ENCODE peak calls at places on chromosomes 3 and 15, in seven cellular contexts. One of them, this sample, is unnamed.

GRCh38 chr3:37075955-37076354 is 82.6 kb downstream of the MLH1 start:
- DNase-seq in left ventricle myocardium inferior: no peak
- DNase-seq in stimulated activated CD8-positive, alpha-beta memory T cell treated with anti-CD3 and anti-CD28 coated beads, Interleukin-2, amount 100 ng/mL, for 48 hours: no peak
- DNase-seq in stimulated activated CD4-positive, alpha-beta T cell treated with anti-CD3 and anti-CD28 coated beads, Interleukin-12 subunit alpha, Interleukin-12 subunit beta, amount 100 ng/mL, for 4 hours: no peak
- DNase-seq in CD8-positive, alpha-beta T cell: no peak
- DNase-seq in AG04450: no peak
- DNase-seq in HT-29: no peak
- DNase-seq in this sample: no peak

GRCh38 chr3:174536319-174536718 is 322.8 kb upstream of the NAALADL2 start:
- DNase-seq in AG04450: no peak
- DNase-seq in HT-29: no peak
- DNase-seq in CD8-positive, alpha-beta T cell: no peak
- DNase-seq in left ventricle myocardium inferior: no peak
- DNase-seq in stimulated activated CD4-positive, alpha-beta T cell treated with anti-CD3 and anti-CD28 coated beads, Interleukin-12 subunit alpha, Interleukin-12 subunit beta, amount 100 ng/mL, for 4 hours: no peak
- DNase-seq in stimulated activated CD8-positive, alpha-beta memory T cell treated with anti-CD3 and anti-CD28 coated beads, Interleukin-2, amount 100 ng/mL, for 48 hours: no peak
- DNase-seq in this sample: no peak

GRCh38 chr15:95291878-95292472 is 1038.5 kb upstream of the NR2F2 start:
- DNase-seq in HT-29: peak; percentile 80
- DNase-seq in AG04450: no peak
- DNase-seq in stimulated activated CD8-positive, alpha-beta memory T cell treated with anti-CD3 and anti-CD28 coated beads, Interleukin-2, amount 100 ng/mL, for 48 hours: no peak
- DNase-seq in left ventricle myocardium inferior: no peak
- DNase-seq in CD8-positive, alpha-beta T cell: no peak
- DNase-seq in stimulated activated CD4-positive, alpha-beta T cell treated with anti-CD3 and anti-CD28 coated beads, Interleukin-12 subunit alpha, Interleukin-12 subunit beta, amount 100 ng/mL, for 4 hours: no peak
- DNase-seq in this sample: no peak

GRCh38 chr15:84598993-84599392 is 1.8 kb upstream of the ZSCAN2 start:
- DNase-seq in AG04450: peak; percentile 20
- DNase-seq in HT-29: peak; percentile 75
- DNase-seq in stimulated activated CD8-positive, alpha-beta memory T cell treated with anti-CD3 and anti-CD28 coated beads, Interleukin-2, amount 100 ng/mL, for 48 hours: no peak
- DNase-seq in stimulated activated CD4-positive, alpha-beta T cell treated with anti-CD3 and anti-CD28 coated beads, Interleukin-12 subunit alpha, Interleukin-12 subunit beta, amount 100 ng/mL, for 4 hours: no peak
- DNase-seq in CD8-positive, alpha-beta T cell: no peak
- DNase-seq in left ventricle myocardium inferior: no peak
- DNase-seq in this sample: peak; percentile 27

GRCh38 chr15:42584031-42584765 is 8.8 kb downstream of the STARD9 start:
- DNase-seq in HT-29: no peak
- DNase-seq in stimulated activated CD8-positive, alpha-beta memory T cell treated with anti-CD3 and anti-CD28 coated beads, Interleukin-2, amount 100 ng/mL, for 48 hours: no peak
- DNase-seq in stimulated activated CD4-positive, alpha-beta T cell treated with anti-CD3 and anti-CD28 coated beads, Interleukin-12 subunit alpha, Interleukin-12 subunit beta, amount 100 ng/mL, for 4 hours: no peak
- DNase-seq in left ventricle myocardium inferior: no peak
- DNase-seq in AG04450: no peak
- DNase-seq in CD8-positive, alpha-beta T cell: no peak
- DNase-seq in this sample: no peak

GRCh38 chr3:126544596-126545281 is 14.0 kb downstream of the C3orf22 start:
- DNase-seq in CD8-positive, alpha-beta T cell: no peak
- DNase-seq in HT-29: no peak
- DNase-seq in stimulated activated CD8-positive, alpha-beta memory T cell treated with anti-CD3 and anti-CD28 coated beads, Interleukin-2, amount 100 ng/mL, for 48 hours: no peak
- DNase-seq in left ventricle myocardium inferior: no peak
- DNase-seq in AG04450: no peak
- DNase-seq in stimulated activated CD4-positive, alpha-beta T cell treated with anti-CD3 and anti-CD28 coated beads, Interleukin-12 subunit alpha, Interleukin-12 subunit beta, amount 100 ng/mL, for 4 hours: no peak
- DNase-seq in this sample: no peak

GRCh38 chr3:102741105-102741504 is 306.3 kb downstream of the ZPLD1 start:
- DNase-seq in HT-29: peak; percentile 35
- DNase-seq in stimulated activated CD4-positive, alpha-beta T cell treated with anti-CD3 and anti-CD28 coated beads, Interleukin-12 subunit alpha, Interleukin-12 subunit beta, amount 100 ng/mL, for 4 hours: no peak
- DNase-seq in stimulated activated CD8-positive, alpha-beta memory T cell treated with anti-CD3 and anti-CD28 coated beads, Interleukin-2, amount 100 ng/mL, for 48 hours: no peak
- DNase-seq in CD8-positive, alpha-beta T cell: no peak
- DNase-seq in left ventricle myocardium inferior: no peak
- DNase-seq in AG04450: no peak
- DNase-seq in this sample: no peak

GRCh38 chr3:71511037-71511436 is 72.5 kb downstream of the FOXP1 start:
- DNase-seq in AG04450: no peak
- DNase-seq in HT-29: no peak
- DNase-seq in stimulated activated CD8-positive, alpha-beta memory T cell treated with anti-CD3 and anti-CD28 coated beads, Interleukin-2, amount 100 ng/mL, for 48 hours: no peak
- DNase-seq in stimulated activated CD4-positive, alpha-beta T cell treated with anti-CD3 and anti-CD28 coated beads, Interleukin-12 subunit alpha, Interleukin-12 subunit beta, amount 100 ng/mL, for 4 hours: no peak
- DNase-seq in left ventricle myocardium inferior: no peak
- DNase-seq in CD8-positive, alpha-beta T cell: no peak
- DNase-seq in this sample: no peak

GRCh38 chr3:24496529-24497482 is 2.2 kb upstream of the THRB start:
- DNase-seq in AG04450: peak; percentile 4
- DNase-seq in stimulated activated CD4-positive, alpha-beta T cell treated with anti-CD3 and anti-CD28 coated beads, Interleukin-12 subunit alpha, Interleukin-12 subunit beta, amount 100 ng/mL, for 4 hours: no peak
- DNase-seq in CD8-positive, alpha-beta T cell: no peak
- DNase-seq in HT-29: peak; percentile 59
- DNase-seq in stimulated activated CD8-positive, alpha-beta memory T cell treated with anti-CD3 and anti-CD28 coated beads, Interleukin-2, amount 100 ng/mL, for 48 hours: no peak
- DNase-seq in left ventricle myocardium inferior: peak; percentile 78
- DNase-seq in this sample: no peak

GRCh38 chr15:49225572-49226281 is 55.7 kb downstream of the GALK2 start:
- DNase-seq in stimulated activated CD4-positive, alpha-beta T cell treated with anti-CD3 and anti-CD28 coated beads, Interleukin-12 subunit alpha, Interleukin-12 subunit beta, amount 100 ng/mL, for 4 hours: no peak
- DNase-seq in CD8-positive, alpha-beta T cell: no peak
- DNase-seq in AG04450: no peak
- DNase-seq in HT-29: peak; percentile 53
- DNase-seq in left ventricle myocardium inferior: no peak
- DNase-seq in stimulated activated CD8-positive, alpha-beta memory T cell treated with anti-CD3 and anti-CD28 coated beads, Interleukin-2, amount 100 ng/mL, for 48 hours: no peak
- DNase-seq in this sample: no peak

GRCh38 chr3:127482216-127483004 is 108.1 kb downstream of the TPRA1 start:
- DNase-seq in CD8-positive, alpha-beta T cell: no peak
- DNase-seq in stimulated activated CD8-positive, alpha-beta memory T cell treated with anti-CD3 and anti-CD28 coated beads, Interleukin-2, amount 100 ng/mL, for 48 hours: no peak
- DNase-seq in stimulated activated CD4-positive, alpha-beta T cell treated with anti-CD3 and anti-CD28 coated beads, Interleukin-12 subunit alpha, Interleukin-12 subunit beta, amount 100 ng/mL, for 4 hours: no peak
- DNase-seq in HT-29: no peak
- DNase-seq in AG04450: no peak
- DNase-seq in left ventricle myocardium inferior: no peak
- DNase-seq in this sample: no peak

GRCh38 chr3:136913168-136913567 is 44.6 kb upstream of the IL20RB start:
- DNase-seq in stimulated activated CD4-positive, alpha-beta T cell treated with anti-CD3 and anti-CD28 coated beads, Interleukin-12 subunit alpha, Interleukin-12 subunit beta, amount 100 ng/mL, for 4 hours: no peak
- DNase-seq in HT-29: no peak
- DNase-seq in AG04450: no peak
- DNase-seq in CD8-positive, alpha-beta T cell: no peak
- DNase-seq in stimulated activated CD8-positive, alpha-beta memory T cell treated with anti-CD3 and anti-CD28 coated beads, Interleukin-2, amount 100 ng/mL, for 48 hours: no peak
- DNase-seq in left ventricle myocardium inferior: no peak
- DNase-seq in this sample: no peak

GRCh38 chr15:74873036-74873755 is at the start of gene SCAMP2:
- DNase-seq in CD8-positive, alpha-beta T cell: peak; percentile 94
- DNase-seq in stimulated activated CD8-positive, alpha-beta memory T cell treated with anti-CD3 and anti-CD28 coated beads, Interleukin-2, amount 100 ng/mL, for 48 hours: peak; percentile 85
- DNase-seq in HT-29: peak; percentile 96
- DNase-seq in AG04450: peak; percentile 78
- DNase-seq in stimulated activated CD4-positive, alpha-beta T cell treated with anti-CD3 and anti-CD28 coated beads, Interleukin-12 subunit alpha, Interleukin-12 subunit beta, amount 100 ng/mL, for 4 hours: peak; percentile 82
- DNase-seq in left ventricle myocardium inferior: peak; percentile 95
- DNase-seq in this sample: peak; percentile 95

GRCh38 chr3:184332370-184333090 is 4.9 kb upstream of the FAM131A start:
- DNase-seq in stimulated activated CD8-positive, alpha-beta memory T cell treated with anti-CD3 and anti-CD28 coated beads, Interleukin-2, amount 100 ng/mL, for 48 hours: no peak
- DNase-seq in AG04450: peak; percentile 81
- DNase-seq in CD8-positive, alpha-beta T cell: no peak
- DNase-seq in stimulated activated CD4-positive, alpha-beta T cell treated with anti-CD3 and anti-CD28 coated beads, Interleukin-12 subunit alpha, Interleukin-12 subunit beta, amount 100 ng/mL, for 4 hours: no peak
- DNase-seq in left ventricle myocardium inferior: no peak
- DNase-seq in HT-29: no peak
- DNase-seq in this sample: no peak

GRCh38 chr15:52466134-52466701 is 62.5 kb downstream of the MYO5A start:
- DNase-seq in HT-29: no peak
- DNase-seq in left ventricle myocardium inferior: peak; percentile 37
- DNase-seq in stimulated activated CD4-positive, alpha-beta T cell treated with anti-CD3 and anti-CD28 coated beads, Interleukin-12 subunit alpha, Interleukin-12 subunit beta, amount 100 ng/mL, for 4 hours: peak; percentile 19
- DNase-seq in CD8-positive, alpha-beta T cell: peak; percentile 31
- DNase-seq in AG04450: no peak
- DNase-seq in stimulated activated CD8-positive, alpha-beta memory T cell treated with anti-CD3 and anti-CD28 coated beads, Interleukin-2, amount 100 ng/mL, for 48 hours: peak; percentile 51
- DNase-seq in this sample: peak; percentile 8

GRCh38 chr3:194622621-194623360 is 10.4 kb downstream of the TMEM44 start:
- DNase-seq in AG04450: no peak
- DNase-seq in stimulated activated CD4-positive, alpha-beta T cell treated with anti-CD3 and anti-CD28 coated beads, Interleukin-12 subunit alpha, Interleukin-12 subunit beta, amount 100 ng/mL, for 4 hours: no peak
- DNase-seq in HT-29: no peak
- DNase-seq in CD8-positive, alpha-beta T cell: no peak
- DNase-seq in left ventricle myocardium inferior: no peak
- DNase-seq in stimulated activated CD8-positive, alpha-beta memory T cell treated with anti-CD3 and anti-CD28 coated beads, Interleukin-2, amount 100 ng/mL, for 48 hours: no peak
- DNase-seq in this sample: no peak

GRCh38 chr3:193335031-193335430 is 43.5 kb downstream of the ATP13A5 start:
- DNase-seq in left ventricle myocardium inferior: no peak
- DNase-seq in stimulated activated CD4-positive, alpha-beta T cell treated with anti-CD3 and anti-CD28 coated beads, Interleukin-12 subunit alpha, Interleukin-12 subunit beta, amount 100 ng/mL, for 4 hours: no peak
- DNase-seq in CD8-positive, alpha-beta T cell: no peak
- DNase-seq in stimulated activated CD8-positive, alpha-beta memory T cell treated with anti-CD3 and anti-CD28 coated beads, Interleukin-2, amount 100 ng/mL, for 48 hours: no peak
- DNase-seq in AG04450: no peak
- DNase-seq in HT-29: no peak
- DNase-seq in this sample: no peak

GRCh38 chr3:39267631-39268553 is 11.9 kb downstream of the CX3CR1 start:
- DNase-seq in stimulated activated CD8-positive, alpha-beta memory T cell treated with anti-CD3 and anti-CD28 coated beads, Interleukin-2, amount 100 ng/mL, for 48 hours: peak; percentile 75
- DNase-seq in left ventricle myocardium inferior: no peak
- DNase-seq in CD8-positive, alpha-beta T cell: peak; percentile 83
- DNase-seq in stimulated activated CD4-positive, alpha-beta T cell treated with anti-CD3 and anti-CD28 coated beads, Interleukin-12 subunit alpha, Interleukin-12 subunit beta, amount 100 ng/mL, for 4 hours: peak; percentile 43
- DNase-seq in HT-29: no peak
- DNase-seq in AG04450: no peak
- DNase-seq in this sample: peak; percentile 95

GRCh38 chr3:72746412-72747411 is 101.5 kb downstream of the SHQ1 start:
- DNase-seq in stimulated activated CD8-positive, alpha-beta memory T cell treated with anti-CD3 and anti-CD28 coated beads, Interleukin-2, amount 100 ng/mL, for 48 hours: no peak
- DNase-seq in left ventricle myocardium inferior: no peak
- DNase-seq in HT-29: peak; percentile 14
- DNase-seq in stimulated activated CD4-positive, alpha-beta T cell treated with anti-CD3 and anti-CD28 coated beads, Interleukin-12 subunit alpha, Interleukin-12 subunit beta, amount 100 ng/mL, for 4 hours: no peak
- DNase-seq in AG04450: no peak
- DNase-seq in CD8-positive, alpha-beta T cell: no peak
- DNase-seq in this sample: no peak

GRCh38 chr3:22748453-22748852 is 454.7 kb upstream of the UBE2E2 start:
- DNase-seq in CD8-positive, alpha-beta T cell: no peak
- DNase-seq in stimulated activated CD8-positive, alpha-beta memory T cell treated with anti-CD3 and anti-CD28 coated beads, Interleukin-2, amount 100 ng/mL, for 48 hours: no peak
- DNase-seq in AG04450: no peak
- DNase-seq in stimulated activated CD4-positive, alpha-beta T cell treated with anti-CD3 and anti-CD28 coated beads, Interleukin-12 subunit alpha, Interleukin-12 subunit beta, amount 100 ng/mL, for 4 hours: no peak
- DNase-seq in HT-29: no peak
- DNase-seq in left ventricle myocardium inferior: no peak
- DNase-seq in this sample: no peak